ENCODE peak calls at places on chromosomes 1 and 21, in four cellular contexts. E is breast epithelium, X is A549, R is body of pancreas. J is an unnamed sample.

GRCh38 chr1:162733336-162733590 is 57.2 kb upstream of the HSD17B7 start:
- DNase-seq in E (no peak), X (no peak), R (no peak), J (no peak)

GRCh38 chr21:32499249-32500055 is 85.9 kb downstream of the TCP10L start:
- DNase-seq in E (no peak), X (no peak), R (no peak), J (no peak)

GRCh38 chr1:228210076-228210651 is 2.3 kb downstream of the OBSCN start:
- DNase-seq in E (no peak), X (peak; percentile 47), R (no peak), J (no peak)

GRCh38 chr1:80961464-80962190 is 839.1 kb upstream of the ADGRL2 start:
- DNase-seq in E (no peak), X (no peak), R (no peak), J (no peak)

GRCh38 chr1:202011994-202012393 is 1.6 kb downstream of the ELF3 start:
- DNase-seq in E (no peak), X (peak; percentile 62), R (peak; percentile 26), J (no peak)

GRCh38 chr1:91499904-91500755 is 521 bp upstream of the CDC7 start:
- DNase-seq in E (no peak), X (no peak), R (no peak), J (no peak)

GRCh38 chr1:200290010-200290685 is 119.7 kb downstream of the ZNF281 start:
- DNase-seq in E (no peak), X (peak; percentile 57), R (no peak), J (no peak)

GRCh38 chr1:24586970-24587820 is 31.3 kb downstream of the NCMAP start:
- DNase-seq in E (no peak), X (peak; percentile 66), R (peak; percentile 72), J (no peak)

GRCh38 chr1:38744452-38745350 is 114.9 kb downstream of the RRAGC start:
- DNase-seq in E (no peak), X (no peak), R (no peak), J (no peak)

DNA sequence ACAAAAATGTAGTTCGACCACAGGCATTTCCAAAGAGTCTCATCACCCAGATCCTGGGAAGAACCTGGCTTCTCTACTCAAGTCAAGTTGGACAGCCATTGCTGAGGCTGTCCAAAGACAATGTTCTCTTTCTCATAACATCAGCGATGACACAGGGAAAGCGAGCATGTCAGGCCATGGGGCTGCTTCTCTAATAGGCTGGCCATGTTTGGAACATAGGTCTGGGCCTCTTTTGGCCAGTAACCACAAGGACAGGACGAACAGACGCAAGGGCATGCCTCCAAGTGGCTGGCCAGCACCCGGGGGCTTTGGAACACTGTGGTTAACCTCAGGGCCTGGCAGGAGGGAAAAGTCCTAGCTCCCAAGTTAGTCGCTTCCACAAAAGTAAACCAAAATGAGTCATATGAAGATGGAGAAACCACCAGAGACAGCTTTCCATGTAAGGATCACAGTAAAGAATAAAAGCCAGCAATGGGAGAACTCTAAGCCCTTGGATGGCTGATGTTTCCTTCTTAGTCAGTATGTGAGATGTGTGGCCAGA is 80.6 kb upstream of the SLC44A3 start:
- DNase-seq in E (peak; percentile 66), X (no peak), R (peak; percentile 37), J (no peak)
- H3K27ac ChIP-seq in E (peak overlapping the region; percentile 71), X (no peak overlapping the region), R (no peak overlapping the region), J (peak overlapping the region; percentile 52)

GRCh38 chr1:154867841-154868610 is 2.1 kb downstream of the KCNN3 start:
- DNase-seq in E (no peak), X (no peak), R (no peak), J (no peak)
- H3K4me1 ChIP-seq in E (no peaks in the 10 kb centered on the region), X (peaks cover 3% of the 10 kb centered on the region), R (peaks cover 27% of the 10 kb centered on the region), J (no peaks in the 10 kb centered on the region)

GRCh38 chr1:118973032-118973431 is 15.1 kb downstream of the TBX15 start:
- DNase-seq in E (no peak), X (no peak), R (no peak), J (no peak)

GRCh38 chr1:118974641-118975040 is 13.5 kb downstream of the TBX15 start:
- DNase-seq in E (no peak), X (no peak), R (no peak), J (no peak)

GRCh38 chr1:118973536-118974160 is 14.5 kb downstream of the TBX15 start:
- DNase-seq in E (no peak), X (no peak), R (no peak), J (no peak)

GRCh38 chr1:118970451-118970850 is 17.7 kb downstream of the TBX15 start:
- DNase-seq in E (no peak), X (no peak), R (no peak), J (no peak)
- H3K27ac ChIP-seq in E (no peak overlapping the region), X (no peak overlapping the region), R (no peak overlapping the region), J (no peak overlapping the region)

GRCh38 chr1:61589382-61589765 is 135.6 kb downstream of the TM2D1 start:
- DNase-seq in E (no peak), X (no peak), R (no peak), J (no peak)
- H3K4me1 ChIP-seq in E (no peaks in the 10 kb centered on the region), X (peaks cover 4% of the 10 kb centered on the region), R (peaks cover 8% of the 10 kb centered on the region), J (peaks cover 13% of the 10 kb centered on the region)

GRCh38 chr1:226722901-226723639 is 16.0 kb downstream of the ITPKB start:
- DNase-seq in E (no peak), X (no peak), R (no peak), J (no peak)

GRCh38 chr1:226728448-226728847 is 10.6 kb downstream of the ITPKB start:
- DNase-seq in E (no peak), X (no peak), R (no peak), J (no peak)

GRCh38 chr1:226723640-226724532 is 15.2 kb downstream of the ITPKB start:
- DNase-seq in E (no peak), X (no peak), R (peak; percentile 31), J (no peak)

GRCh38 chr1:226722240-226722900 is 16.7 kb downstream of the ITPKB start:
- DNase-seq in E (no peak), X (no peak), R (no peak), J (no peak)

GRCh38 chr1:226725870-226726212 is 13.2 kb downstream of the ITPKB start:
- DNase-seq in E (no peak), X (no peak), R (no peak), J (no peak)
- H3K27ac ChIP-seq in E (no peak overlapping the region), X (no peak overlapping the region), R (no peak overlapping the region), J (no peak overlapping the region)

DNA sequence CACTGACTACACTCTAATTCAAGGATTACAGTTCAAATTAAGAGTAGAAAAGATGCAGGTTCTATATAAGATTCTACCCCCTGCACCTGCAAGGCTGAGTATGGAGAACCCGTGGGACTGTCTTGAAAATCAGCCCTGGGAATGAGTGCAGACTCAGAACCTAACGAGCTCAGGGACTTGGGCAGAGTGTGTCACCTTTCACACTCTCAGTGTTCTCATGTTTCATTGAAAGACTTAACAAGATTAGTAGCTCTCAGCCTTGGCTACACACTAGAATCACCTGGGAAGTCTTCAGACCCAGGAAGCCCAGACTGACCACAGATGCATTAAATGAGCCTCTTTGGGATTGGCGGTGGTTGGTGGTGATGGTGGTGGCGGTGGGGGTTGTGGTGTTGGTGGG is 17.8 kb downstream of the TLR5 start:
- DNase-seq in E (no peak), X (no peak), R (no peak), J (no peak)
- H3K4me1 ChIP-seq in E (no peaks in the 10 kb centered on the region), X (peaks cover 3% of the 10 kb centered on the region), R (peaks cover 14% of the 10 kb centered on the region), J (no peaks in the 10 kb centered on the region)

GRCh38 chr1:245520611-245521010 is 365.8 kb downstream of the KIF26B start:
- DNase-seq in E (no peak), X (no peak), R (no peak), J (no peak)

GRCh38 chr1:245526141-245526540 is 371.4 kb downstream of the KIF26B start:
- DNase-seq in E (no peak), X (no peak), R (no peak), J (no peak)
- H3K27ac ChIP-seq in E (no peak overlapping the region), X (no peak overlapping the region), R (no peak overlapping the region), J (no peak overlapping the region)

GRCh38 chr1:155176544-155177071 is 3.0 kb downstream of the TRIM46 start:
- DNase-seq in E (peak; percentile 91), X (peak; percentile 77), R (peak; percentile 87), J (no peak)
- H3K4me1 ChIP-seq in E (no peaks in the 10 kb centered on the region), X (peaks cover 20% of the 10 kb centered on the region), R (peaks cover 19% of the 10 kb centered on the region), J (no peaks in the 10 kb centered on the region)

DNA sequence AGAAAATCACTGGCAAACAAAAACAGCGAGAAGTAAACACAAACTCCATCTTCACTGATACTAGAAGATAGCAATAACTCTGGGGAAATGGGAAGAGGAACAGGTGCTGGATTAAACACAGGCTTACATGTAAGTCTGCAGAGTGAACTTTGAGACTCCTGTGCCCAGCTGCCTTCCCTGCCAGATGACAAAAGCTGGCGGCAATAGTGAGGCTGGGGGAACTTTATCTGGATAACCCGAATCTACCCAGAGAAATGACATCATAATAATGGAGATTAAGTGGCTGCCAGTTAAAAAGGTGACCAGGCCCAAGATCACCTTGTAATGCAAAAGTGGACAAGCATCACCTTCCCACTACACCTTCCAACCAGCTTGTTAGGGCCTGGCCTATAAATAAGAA is 184.5 kb downstream of the CHRM3 start:
- DNase-seq in E (no peak), X (no peak), R (peak; percentile 73), J (no peak)
- H3K27ac ChIP-seq in E (no peak overlapping the region), X (no peak overlapping the region), R (peak overlapping the region; percentile 39), J (no peak overlapping the region)

GRCh38 chr1:206575894-206576737 is 36.1 kb downstream of the EIF2D start:
- DNase-seq in E (no peak), X (no peak), R (no peak), J (no peak)

GRCh38 chr1:206572835-206573771 is 39.2 kb downstream of the EIF2D start:
- DNase-seq in E (no peak), X (no peak), R (no peak), J (no peak)

GRCh38 chr1:206578115-206578935 is 33.9 kb downstream of the EIF2D start:
- DNase-seq in E (no peak), X (no peak), R (no peak), J (no peak)

GRCh38 chr1:206573772-206574161 is 38.5 kb downstream of the EIF2D start:
- DNase-seq in E (no peak), X (no peak), R (no peak), J (no peak)

GRCh38 chr1:206575165-206575893 is 36.9 kb downstream of the EIF2D start:
- DNase-seq in E (no peak), X (no peak), R (peak; percentile 68), J (no peak)
- H3K4me1 ChIP-seq in E (no peaks in the 10 kb centered on the region), X (no peaks in the 10 kb centered on the region), R (no peaks in the 10 kb centered on the region), J (no peaks in the 10 kb centered on the region)

J was measured in RWPE2.